ENCODE peak calls at places on chromosomes 3 and 15, in eight cellular contexts. One of them, this sample, is unnamed.

GRCh38 chr3:37147676-37148075 is 26.7 kb downstream of the LRRFIP2 start:
- DNase-seq in cardiac muscle cell: no peak
- DNase-seq in Peyer's patch: no peak
- DNase-seq in mesothelial cell of epicardium: no peak
- DNase-seq in CD4-positive, alpha-beta T cell: no peak
- DNase-seq in psoas muscle: no peak
- DNase-seq in colonic mucosa: no peak
- DNase-seq in GM12865: no peak
- DNase-seq in this sample: no peak

GRCh38 chr3:55486101-55486856 is 827 bp downstream of the WNT5A start:
- DNase-seq in cardiac muscle cell: peak
- DNase-seq in Peyer's patch: peak
- DNase-seq in mesothelial cell of epicardium: peak
- DNase-seq in CD4-positive, alpha-beta T cell: no peak
- DNase-seq in psoas muscle: peak
- DNase-seq in colonic mucosa: peak
- DNase-seq in GM12865: no peak
- DNase-seq in this sample: peak

GRCh38 chr15:57510647-57511046 is 81.1 kb upstream of the MYZAP start:
- DNase-seq in cardiac muscle cell: no peak
- DNase-seq in Peyer's patch: no peak
- DNase-seq in mesothelial cell of epicardium: no peak
- DNase-seq in CD4-positive, alpha-beta T cell: no peak
- DNase-seq in psoas muscle: no peak
- DNase-seq in colonic mucosa: peak
- DNase-seq in GM12865: no peak
- DNase-seq in this sample: no peak

GRCh38 chr3:142501004-142501926 is 53.4 kb upstream of the XRN1 start:
- DNase-seq in cardiac muscle cell: no peak
- DNase-seq in Peyer's patch: no peak
- DNase-seq in mesothelial cell of epicardium: no peak
- DNase-seq in CD4-positive, alpha-beta T cell: no peak
- DNase-seq in psoas muscle: no peak
- DNase-seq in colonic mucosa: no peak
- DNase-seq in GM12865: no peak
- DNase-seq in this sample: no peak

GRCh38 chr15:77575203-77575934 is 57.3 kb downstream of the LINGO1 start:
- DNase-seq in cardiac muscle cell: no peak
- DNase-seq in Peyer's patch: no peak
- DNase-seq in mesothelial cell of epicardium: no peak
- DNase-seq in CD4-positive, alpha-beta T cell: no peak
- DNase-seq in psoas muscle: no peak
- DNase-seq in colonic mucosa: no peak
- DNase-seq in GM12865: no peak
- DNase-seq in this sample: no peak

GRCh38 chr3:55482496-55483195 is 4.5 kb downstream of the WNT5A start:
- DNase-seq in cardiac muscle cell: peak
- DNase-seq in Peyer's patch: no peak
- DNase-seq in mesothelial cell of epicardium: no peak
- DNase-seq in CD4-positive, alpha-beta T cell: no peak
- DNase-seq in psoas muscle: no peak
- DNase-seq in colonic mucosa: peak
- DNase-seq in GM12865: no peak
- DNase-seq in this sample: no peak

GRCh38 chr15:92992712-92993111 is 92.6 kb downstream of the CHD2 start:
- DNase-seq in cardiac muscle cell: no peak
- DNase-seq in Peyer's patch: no peak
- DNase-seq in mesothelial cell of epicardium: no peak
- DNase-seq in CD4-positive, alpha-beta T cell: no peak
- DNase-seq in psoas muscle: no peak
- DNase-seq in colonic mucosa: no peak
- DNase-seq in GM12865: no peak
- DNase-seq in this sample: no peak

GRCh38 chr3:72297481-72297880 is 512.5 kb upstream of the PROK2 start:
- DNase-seq in cardiac muscle cell: no peak
- DNase-seq in Peyer's patch: no peak
- DNase-seq in mesothelial cell of epicardium: no peak
- DNase-seq in CD4-positive, alpha-beta T cell: no peak
- DNase-seq in psoas muscle: no peak
- DNase-seq in colonic mucosa: no peak
- DNase-seq in GM12865: no peak
- DNase-seq in this sample: no peak

GRCh38 chr3:31132132-31132769 is 237.8 kb upstream of the GADL1 start:
- DNase-seq in cardiac muscle cell: peak
- DNase-seq in Peyer's patch: no peak
- DNase-seq in mesothelial cell of epicardium: no peak
- DNase-seq in CD4-positive, alpha-beta T cell: no peak
- DNase-seq in psoas muscle: no peak
- DNase-seq in colonic mucosa: no peak
- DNase-seq in GM12865: peak
- DNase-seq in this sample: no peak

GRCh38 chr3:9994086-9994844 is 7.6 kb upstream of the EMC3 start:
- DNase-seq in cardiac muscle cell: no peak
- DNase-seq in Peyer's patch: peak
- DNase-seq in mesothelial cell of epicardium: no peak
- DNase-seq in CD4-positive, alpha-beta T cell: no peak
- DNase-seq in psoas muscle: no peak
- DNase-seq in colonic mucosa: no peak
- DNase-seq in GM12865: no peak
- DNase-seq in this sample: no peak

GRCh38 chr3:188007897-188008296 is 146.1 kb upstream of the LPP start:
- DNase-seq in cardiac muscle cell: no peak
- DNase-seq in Peyer's patch: no peak
- DNase-seq in mesothelial cell of epicardium: no peak
- DNase-seq in CD4-positive, alpha-beta T cell: no peak
- DNase-seq in psoas muscle: no peak
- DNase-seq in colonic mucosa: no peak
- DNase-seq in GM12865: no peak
- DNase-seq in this sample: no peak

GRCh38 chr15:50562735-50563640 is 16.5 kb upstream of the USP50 start:
- DNase-seq in cardiac muscle cell: no peak
- DNase-seq in Peyer's patch: no peak
- DNase-seq in mesothelial cell of epicardium: no peak
- DNase-seq in CD4-positive, alpha-beta T cell: no peak
- DNase-seq in psoas muscle: no peak
- DNase-seq in colonic mucosa: no peak
- DNase-seq in GM12865: no peak
- DNase-seq in this sample: no peak

GRCh38 chr3:99172736-99173657 is 271.5 kb upstream of the DCBLD2 start:
- DNase-seq in cardiac muscle cell: peak
- DNase-seq in Peyer's patch: peak
- DNase-seq in mesothelial cell of epicardium: no peak
- DNase-seq in CD4-positive, alpha-beta T cell: no peak
- DNase-seq in psoas muscle: no peak
- DNase-seq in colonic mucosa: peak
- DNase-seq in GM12865: peak
- DNase-seq in this sample: peak

DNA sequence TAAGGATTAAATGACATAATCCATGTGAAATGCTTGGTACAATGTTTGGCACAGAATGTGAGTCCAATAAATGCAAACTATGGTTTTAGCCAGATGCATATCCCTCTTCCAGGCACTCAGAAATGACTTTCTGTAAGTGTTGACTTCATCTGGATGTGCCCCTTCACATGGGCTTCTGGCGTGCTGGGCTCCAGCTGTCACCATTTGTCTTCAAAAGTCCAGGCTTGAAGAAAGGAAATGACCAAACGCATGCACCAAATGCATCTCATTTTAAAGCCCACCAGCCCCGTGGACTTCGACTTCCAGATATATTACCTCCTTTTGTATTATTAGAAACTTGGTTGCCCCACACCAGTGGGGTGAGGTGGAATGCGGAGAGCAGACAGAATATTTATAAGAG is 23.7 kb downstream of the CRYGS start:
- DNase-seq in cardiac muscle cell: no peak
- DNase-seq in Peyer's patch: no peak
- DNase-seq in mesothelial cell of epicardium: no peak
- DNase-seq in CD4-positive, alpha-beta T cell: no peak
- DNase-seq in psoas muscle: no peak
- DNase-seq in colonic mucosa: no peak
- DNase-seq in GM12865: no peak
- DNase-seq in this sample: no peak
- TF ChIP-seq CTCF in cardiac muscle cell: no peak
- TF ChIP-seq CTCF in Peyer's patch: no peak
- TF ChIP-seq CTCF in mesothelial cell of epicardium: no peak
- TF ChIP-seq CTCF in CD4-positive, alpha-beta T cell: no peak
- TF ChIP-seq CTCF in psoas muscle: no peak
- TF ChIP-seq CTCF in colonic mucosa: no peak
- TF ChIP-seq CTCF in GM12865: no peak
- TF ChIP-seq CTCF in this sample: no peak

GRCh38 chr3:49358217-49358883 is at the start of gene GPX1:
- DNase-seq in cardiac muscle cell: peak
- DNase-seq in Peyer's patch: peak
- DNase-seq in mesothelial cell of epicardium: peak
- DNase-seq in CD4-positive, alpha-beta T cell: peak
- DNase-seq in psoas muscle: peak
- DNase-seq in colonic mucosa: peak
- DNase-seq in GM12865: peak
- DNase-seq in this sample: peak
- TF ChIP-seq CTCF in cardiac muscle cell: no peak
- TF ChIP-seq CTCF in Peyer's patch: no peak
- TF ChIP-seq CTCF in mesothelial cell of epicardium: no peak
- TF ChIP-seq CTCF in CD4-positive, alpha-beta T cell: no peak
- TF ChIP-seq CTCF in psoas muscle: no peak
- TF ChIP-seq CTCF in colonic mucosa: no peak
- TF ChIP-seq CTCF in GM12865: no peak
- TF ChIP-seq CTCF in this sample: no peak

DNA sequence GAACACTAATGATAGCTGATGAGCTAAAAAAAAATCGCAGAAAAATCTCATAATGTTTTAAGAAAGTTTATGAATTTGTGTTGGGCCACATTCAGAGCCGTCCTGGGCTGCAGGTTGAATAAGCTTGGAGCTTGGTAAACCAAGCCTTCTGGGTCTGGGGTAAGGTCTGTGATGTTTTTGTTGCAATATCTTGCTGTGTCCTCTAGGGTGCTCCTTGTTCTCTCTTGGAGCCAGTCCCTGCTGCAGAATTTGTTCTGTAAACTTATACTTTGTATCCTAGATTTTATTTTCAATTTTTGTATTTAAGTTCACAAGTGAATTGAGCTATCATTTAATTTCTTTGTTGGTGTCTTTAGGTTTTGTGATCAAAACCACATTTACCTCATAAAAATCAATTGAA is 143.7 kb downstream of the NR1D2 start:
- DNase-seq in cardiac muscle cell: no peak
- DNase-seq in Peyer's patch: no peak
- DNase-seq in mesothelial cell of epicardium: no peak
- DNase-seq in CD4-positive, alpha-beta T cell: no peak
- DNase-seq in psoas muscle: no peak
- DNase-seq in colonic mucosa: no peak
- DNase-seq in GM12865: peak
- DNase-seq in this sample: no peak
- TF ChIP-seq CTCF in cardiac muscle cell: peak
- TF ChIP-seq CTCF in Peyer's patch: no peak
- TF ChIP-seq CTCF in mesothelial cell of epicardium: no peak
- TF ChIP-seq CTCF in CD4-positive, alpha-beta T cell: no peak
- TF ChIP-seq CTCF in psoas muscle: no peak
- TF ChIP-seq CTCF in colonic mucosa: peak
- TF ChIP-seq CTCF in GM12865: peak
- TF ChIP-seq CTCF in this sample: peak

GRCh38 chr3:13880811-13881156 is 913 bp upstream of the WNT7A start:
- DNase-seq in cardiac muscle cell: no peak
- DNase-seq in Peyer's patch: no peak
- DNase-seq in mesothelial cell of epicardium: no peak
- DNase-seq in CD4-positive, alpha-beta T cell: no peak
- DNase-seq in psoas muscle: no peak
- DNase-seq in colonic mucosa: no peak
- DNase-seq in GM12865: no peak
- DNase-seq in this sample: no peak
- TF ChIP-seq CTCF in cardiac muscle cell: no peak
- TF ChIP-seq CTCF in Peyer's patch: peak
- TF ChIP-seq CTCF in mesothelial cell of epicardium: no peak
- TF ChIP-seq CTCF in CD4-positive, alpha-beta T cell: peak
- TF ChIP-seq CTCF in psoas muscle: peak
- TF ChIP-seq CTCF in colonic mucosa: no peak
- TF ChIP-seq CTCF in GM12865: no peak
- TF ChIP-seq CTCF in this sample: peak

GRCh38 chr3:48662140-48662752 is 440 bp downstream of the CELSR3 start:
- DNase-seq in cardiac muscle cell: peak
- DNase-seq in Peyer's patch: no peak
- DNase-seq in mesothelial cell of epicardium: no peak
- DNase-seq in CD4-positive, alpha-beta T cell: no peak
- DNase-seq in psoas muscle: no peak
- DNase-seq in colonic mucosa: no peak
- DNase-seq in GM12865: no peak
- DNase-seq in this sample: no peak

GRCh38 chr3:48662753-48663488 is at the start of gene CELSR3:
- DNase-seq in cardiac muscle cell: peak
- DNase-seq in Peyer's patch: peak
- DNase-seq in mesothelial cell of epicardium: peak
- DNase-seq in CD4-positive, alpha-beta T cell: peak
- DNase-seq in psoas muscle: peak
- DNase-seq in colonic mucosa: peak
- DNase-seq in GM12865: peak
- DNase-seq in this sample: peak

GRCh38 chr3:48664929-48665328 is 2.2 kb upstream of the CELSR3 start:
- DNase-seq in cardiac muscle cell: no peak
- DNase-seq in Peyer's patch: no peak
- DNase-seq in mesothelial cell of epicardium: no peak
- DNase-seq in CD4-positive, alpha-beta T cell: no peak
- DNase-seq in psoas muscle: no peak
- DNase-seq in colonic mucosa: no peak
- DNase-seq in GM12865: no peak
- DNase-seq in this sample: no peak

GRCh38 chr3:48663489-48664312 is 1.0 kb upstream of the CELSR3 start:
- DNase-seq in cardiac muscle cell: peak
- DNase-seq in Peyer's patch: peak
- DNase-seq in mesothelial cell of epicardium: peak
- DNase-seq in CD4-positive, alpha-beta T cell: peak
- DNase-seq in psoas muscle: peak
- DNase-seq in colonic mucosa: peak
- DNase-seq in GM12865: peak
- DNase-seq in this sample: peak

GRCh38 chr3:48664313-48664644 is 1.6 kb upstream of the CELSR3 start:
- DNase-seq in cardiac muscle cell: no peak
- DNase-seq in Peyer's patch: no peak
- DNase-seq in mesothelial cell of epicardium: no peak
- DNase-seq in CD4-positive, alpha-beta T cell: no peak
- DNase-seq in psoas muscle: no peak
- DNase-seq in colonic mucosa: no peak
- DNase-seq in GM12865: no peak
- DNase-seq in this sample: no peak
- TF ChIP-seq CTCF in cardiac muscle cell: no peak
- TF ChIP-seq CTCF in Peyer's patch: no peak
- TF ChIP-seq CTCF in mesothelial cell of epicardium: peak
- TF ChIP-seq CTCF in CD4-positive, alpha-beta T cell: peak
- TF ChIP-seq CTCF in psoas muscle: peak
- TF ChIP-seq CTCF in colonic mucosa: no peak
- TF ChIP-seq CTCF in GM12865: no peak
- TF ChIP-seq CTCF in this sample: peak

DNA sequence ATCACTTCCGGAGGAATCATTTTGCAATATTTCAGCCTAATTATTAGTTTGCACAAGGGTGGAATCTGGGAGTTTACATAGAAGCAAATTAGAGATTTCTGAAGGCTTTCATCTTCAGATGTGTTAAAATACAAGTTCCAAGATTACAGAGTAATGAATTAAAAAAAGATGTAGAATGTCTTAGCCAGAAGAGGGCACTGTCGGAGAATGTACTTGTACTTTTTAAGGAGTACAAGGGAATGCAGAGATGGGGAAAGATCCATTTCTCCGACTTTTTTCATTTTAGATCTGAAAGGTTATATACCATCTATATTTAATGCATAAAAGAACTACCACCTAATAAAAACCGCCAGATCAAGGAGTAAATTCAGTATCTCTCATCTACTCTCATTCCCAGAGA is 43.1 kb upstream of the WDR5B start:
- DNase-seq in cardiac muscle cell: peak
- DNase-seq in Peyer's patch: no peak
- DNase-seq in mesothelial cell of epicardium: no peak
- DNase-seq in CD4-positive, alpha-beta T cell: no peak
- DNase-seq in psoas muscle: no peak
- DNase-seq in colonic mucosa: no peak
- DNase-seq in GM12865: peak
- DNase-seq in this sample: no peak
- TF ChIP-seq CTCF in cardiac muscle cell: peak
- TF ChIP-seq CTCF in Peyer's patch: peak
- TF ChIP-seq CTCF in mesothelial cell of epicardium: no peak
- TF ChIP-seq CTCF in CD4-positive, alpha-beta T cell: no peak
- TF ChIP-seq CTCF in psoas muscle: peak
- TF ChIP-seq CTCF in colonic mucosa: no peak
- TF ChIP-seq CTCF in GM12865: peak
- TF ChIP-seq CTCF in this sample: peak

This sample was measured in type B pancreatic cell.